ENCODE peak calls at places on chromosomes 12 and 14, in eight cellular contexts. B, C, P, Q, F, S, G and E are unnamed samples.

GRCh38 chr14:33950320-33951182 is at the start of gene EGLN3:
- DNase-seq in G (peak; percentile 90), C (no peak), B (peak; percentile 93), S (peak; percentile 97), F (peak; percentile 96), Q (peak; percentile 90), P (peak; percentile 95), E (peak; percentile 90)

GRCh38 chr12:112347521-112347920 is 34.7 kb downstream of the HECTD4 start:
- DNase-seq in S (no peak), C (no peak), F (no peak), P (peak; percentile 42), G (peak; percentile 6), Q (no peak), B (no peak), E (no peak)

GRCh38 chr12:58529897-58530296 is 390.4 kb downstream of the LRIG3 start:
- DNase-seq in F (no peak), P (no peak), G (peak; percentile 15), S (no peak), B (no peak), Q (no peak), C (no peak), E (no peak)

GRCh38 chr14:34616360-34616759 is 13.6 kb downstream of the SNX6 start:
- DNase-seq in C (no peak), P (no peak), G (no peak), B (no peak), Q (no peak), F (no peak), S (no peak), E (no peak)

GRCh38 chr14:35533357-35534129 is 421 bp upstream of the INSM2 start:
- DNase-seq in P (peak; percentile 91), Q (peak; percentile 86), B (peak; percentile 53), C (peak; percentile 74), S (peak; percentile 78), F (peak; percentile 98), G (peak; percentile 77), E (peak; percentile 99)

GRCh38 chr14:21802441-21802840 is 128.8 kb upstream of the OR4E1 start:
- DNase-seq in G (no peak), B (no peak), C (no peak), F (no peak), P (no peak), S (no peak), Q (no peak), E (no peak)

GRCh38 chr12:102475355-102475754 is 5.0 kb downstream of the IGF1 start:
- DNase-seq in Q (no peak), C (no peak), G (no peak), S (no peak), P (no peak), B (no peak), F (no peak), E (no peak)

GRCh38 chr12:46915861-46916260 is 90.1 kb upstream of the SLC38A4 start:
- DNase-seq in P (no peak), F (peak; percentile 4), B (no peak), Q (no peak), S (no peak), G (no peak), C (no peak), E (no peak)

GRCh38 chr12:132475304-132476037 is 14.5 kb upstream of the FBRSL1 start:
- DNase-seq in F (no peak), G (no peak), C (peak; percentile 23), Q (no peak), P (no peak), B (no peak), S (no peak), E (no peak)

GRCh38 chr14:91298576-91298975 is 54.1 kb upstream of the GPR68 start:
- DNase-seq in B (no peak), G (no peak), Q (no peak), S (no peak), C (no peak), F (no peak), P (no peak), E (no peak)

GRCh38 chr14:36835145-36835544 is 173.5 kb downstream of the PAX9 start:
- DNase-seq in Q (no peak), S (no peak), B (no peak), P (peak; percentile 15), C (no peak), F (no peak), G (no peak), E (no peak)

GRCh38 chr12:89370850-89371249 is 18.5 kb upstream of the DUSP6 start:
- DNase-seq in Q (no peak), C (no peak), P (no peak), F (no peak), B (no peak), G (no peak), S (no peak), E (peak; percentile 54)

GRCh38 chr14:73149753-73150152 is 13.4 kb downstream of the PSEN1 start:
- DNase-seq in Q (no peak), S (no peak), P (no peak), B (no peak), F (no peak), C (no peak), G (no peak), E (no peak)

GRCh38 chr12:57603758-57604453 is 718 bp upstream of the DTX3 start:
- DNase-seq in Q (peak; percentile 71), S (no peak), F (no peak), B (peak; percentile 66), G (peak; percentile 50), P (no peak), C (no peak), E (no peak)

GRCh38 chr12:40727774-40728483 is 35.7 kb downstream of the CNTN1 start:
- DNase-seq in F (no peak), G (no peak), B (no peak), Q (no peak), S (no peak), C (no peak), P (no peak), E (peak; percentile 17)

GRCh38 chr14:61749264-61749663 is 13.0 kb upstream of the SNAPC1 start:
- DNase-seq in G (no peak), S (no peak), Q (no peak), B (no peak), F (no peak), C (no peak), P (peak; percentile 15), E (no peak)

GRCh38 chr12:39294712-39295111 is 148.2 kb downstream of the KIF21A start:
- DNase-seq in F (no peak), C (no peak), P (no peak), G (no peak), S (no peak), Q (peak; percentile 46), B (no peak), E (peak; percentile 44)

DNA sequence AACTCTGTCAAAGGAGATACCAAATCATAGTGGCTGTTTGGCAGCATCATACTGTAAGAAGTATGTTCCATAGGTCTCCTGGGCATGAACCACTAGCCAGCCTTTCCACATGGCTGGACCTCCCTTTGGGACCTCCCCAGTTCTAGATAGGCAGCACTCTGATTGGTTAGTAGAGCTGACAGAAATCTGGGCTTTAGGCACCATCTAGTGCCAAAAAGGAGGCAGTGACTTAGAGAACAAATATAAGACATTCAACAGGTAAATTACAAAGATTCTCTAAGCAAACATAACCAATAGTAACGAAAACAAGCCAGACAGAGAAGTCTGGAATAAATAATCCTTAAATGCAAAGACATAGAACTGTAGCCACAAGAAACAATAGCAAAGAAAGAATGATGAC is 148.0 kb upstream of the PDE3A start:
- DNase-seq in S (no peak), B (no peak), G (peak; percentile 5), C (peak; percentile 28), Q (no peak), P (no peak), F (no peak), E (peak; percentile 42)
- TF ChIP-seq CTCF in S (no peak), B (peak; percentile 27), G (peak; percentile 25), C (peak; percentile 60), Q (no peak), P (peak; percentile 34), F (no peak), E (peak; percentile 29)

DNA sequence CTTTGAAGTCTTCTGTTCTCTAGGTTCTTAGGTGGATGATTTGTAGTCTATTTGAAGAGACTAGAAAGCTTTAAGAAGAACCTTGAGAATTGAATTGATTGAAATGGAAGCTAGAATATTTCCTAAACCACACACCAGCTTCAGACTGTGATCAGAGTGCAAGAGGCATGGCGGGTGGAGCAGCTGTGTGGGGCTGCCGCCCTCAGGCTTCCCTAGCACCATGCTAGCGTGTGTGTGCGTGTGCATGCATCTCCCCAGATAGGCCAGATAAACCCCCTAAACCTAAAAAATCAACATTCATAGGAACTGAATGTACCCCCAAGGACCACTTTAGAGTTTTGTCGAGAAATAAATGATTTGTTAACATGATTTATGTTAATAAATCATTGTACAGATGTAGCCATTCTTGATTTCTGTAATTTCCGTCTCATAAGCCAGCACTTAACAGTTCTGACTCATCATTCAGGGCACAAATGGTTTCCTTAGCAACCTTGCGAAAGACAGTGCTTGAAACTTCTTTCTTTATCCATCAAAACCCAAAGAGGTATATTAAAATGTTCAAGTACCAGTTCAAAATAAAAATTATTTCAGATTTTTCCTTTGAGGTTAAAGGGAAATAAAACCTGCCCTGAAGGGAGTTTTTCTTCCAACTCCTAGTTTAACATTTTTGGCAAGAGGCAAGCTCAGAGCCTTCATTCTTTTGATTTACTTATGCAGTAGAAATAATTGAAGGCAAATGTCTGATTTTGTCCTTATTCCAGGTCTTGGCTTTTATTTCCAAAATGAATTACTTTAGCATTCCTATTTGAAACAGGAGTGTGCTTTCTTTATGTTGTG is 206.2 kb upstream of the RGS6 start:
- DNase-seq in S (no peak), B (no peak), Q (no peak), F (no peak), G (peak; percentile 37), P (no peak), C (no peak), E (no peak)
- TF ChIP-seq CTCF in S (no peak), B (no peak), Q (no peak), F (no peak), G (no peak), P (no peak), C (no peak), E (no peak)

GRCh38 chr12:12562585-12563245 is at the start of gene DUSP16:
- DNase-seq in B (peak; percentile 96), P (peak; percentile 97), S (peak; percentile 95), Q (peak; percentile 94), C (peak; percentile 79), F (peak; percentile 92), G (peak; percentile 96), E (peak; percentile 91)
- TF ChIP-seq CTCF in B (no peak), P (no peak), S (no peak), Q (no peak), C (peak; percentile 17), F (no peak), G (no peak), E (peak; percentile 14)

GRCh38 chr12:12901158-12901791 is 9.9 kb downstream of the GPRC5A start:
- DNase-seq in P (no peak), S (no peak), C (no peak), Q (no peak), B (no peak), F (no peak), G (peak; percentile 87), E (peak; percentile 77)

GRCh38 chr12:12903642-12904609 is 12.6 kb downstream of the GPRC5A start:
- DNase-seq in G (peak; percentile 70), S (peak; percentile 65), B (no peak), P (no peak), C (no peak), F (no peak), Q (no peak), E (no peak)

GRCh38 chr12:12900786-12901157 is 9.4 kb downstream of the GPRC5A start:
- DNase-seq in P (no peak), C (no peak), S (no peak), Q (no peak), F (no peak), G (no peak), B (no peak), E (no peak)

GRCh38 chr12:12899530-12900380 is 8.4 kb downstream of the GPRC5A start:
- DNase-seq in B (no peak), F (no peak), S (no peak), C (no peak), Q (no peak), G (peak; percentile 80), P (no peak), E (no peak)

GRCh38 chr12:12902036-12902435 is 10.7 kb downstream of the GPRC5A start:
- DNase-seq in F (no peak), B (no peak), P (no peak), Q (no peak), S (no peak), C (no peak), G (no peak), E (no peak)
- TF ChIP-seq CTCF in F (no peak), B (no peak), P (no peak), Q (no peak), S (no peak), C (no peak), G (no peak), E (no peak)